ENCODE peak calls at places on chromosomes 2 and 18, in ten cellular contexts. C is CD8-positive, alpha-beta T cell; V is fibroblast of pulmonary artery; S is T-cell; P is GM03348; R is cardiac fibroblast; O is neural progenitor cell; D is heart right ventricle; X is COLO829; E is GM23338. J is an unnamed sample.

GRCh38 chr2:199460808-199461454 is 3.2 kb upstream of the SATB2 start:
- DNase-seq in C (no peak), V (no peak), S (no peak), P (no peak), R (no peak), O (no peak), D (no peak), X (no peak), E (no peak), J (no peak)

GRCh38 chr2:25280066-25280687 is 61.5 kb downstream of the DNMT3A start:
- DNase-seq in C (no peak), V (no peak), S (no peak), P (no peak), R (no peak), O (no peak), D (no peak), X (no peak), E (no peak), J (no peak)

GRCh38 chr2:240579771-240580614 is 6.5 kb upstream of the CAPN10 start:
- DNase-seq in C (peak), V (peak), S (peak), P (peak), R (peak), O (peak), D (peak), X (no peak), E (peak), J (no peak)

GRCh38 chr2:215832791-215833190 is 180.6 kb downstream of the MREG start:
- DNase-seq in C (no peak), V (peak), S (no peak), P (peak), R (peak), O (no peak), D (no peak), X (no peak), E (no peak), J (no peak)

GRCh38 chr2:23803275-23803964 is 123.5 kb downstream of the ATAD2B start:
- DNase-seq in C (no peak), V (peak), S (no peak), P (peak), R (peak), O (no peak), D (no peak), X (no peak), E (no peak), J (no peak)

GRCh38 chr2:121018136-121019057 is 266.6 kb downstream of the TFCP2L1 start:
- DNase-seq in C (no peak), V (peak), S (no peak), P (no peak), R (peak), O (peak), D (peak), X (no peak), E (peak), J (no peak)

GRCh38 chr2:85400951-85401805 is 9.0 kb downstream of the CAPG start:
- DNase-seq in C (no peak), V (no peak), S (no peak), P (no peak), R (no peak), O (no peak), D (no peak), X (no peak), E (no peak), J (no peak)

GRCh38 chr2:238425979-238426567 is 654 bp upstream of the ASB1 start:
- DNase-seq in C (no peak), V (peak), S (no peak), P (peak), R (peak), O (peak), D (no peak), X (peak), E (peak), J (no peak)

GRCh38 chr18:44715841-44716240 is 35.2 kb downstream of the SETBP1 start:
- DNase-seq in C (no peak), V (no peak), S (no peak), P (peak), R (no peak), O (peak), D (no peak), X (no peak), E (no peak), J (no peak)

GRCh38 chr2:52821631-52822030 is 946.0 kb upstream of the CHAC2 start:
- DNase-seq in C (no peak), V (no peak), S (no peak), P (no peak), R (peak), O (no peak), D (no peak), X (no peak), E (peak), J (no peak)

GRCh38 chr18:48913723-48914122 is 37.0 kb downstream of the SMAD7 start:
- DNase-seq in C (no peak), V (no peak), S (no peak), P (no peak), R (no peak), O (no peak), D (no peak), X (no peak), E (no peak), J (no peak)

GRCh38 chr2:3823748-3824147 is 120.4 kb downstream of the DCDC2C start:
- DNase-seq in C (no peak), V (peak), S (no peak), P (no peak), R (no peak), O (no peak), D (no peak), X (no peak), E (no peak), J (no peak)

GRCh38 chr2:68282814-68283812 is 30.8 kb upstream of the PPP3R1 start:
- DNase-seq in C (peak), V (peak), S (no peak), P (peak), R (peak), O (peak), D (no peak), X (peak), E (peak), J (no peak)

GRCh38 chr2:95051636-95052035 is 26.1 kb downstream of the MAL start:
- DNase-seq in C (no peak), V (no peak), S (no peak), P (no peak), R (no peak), O (no peak), D (no peak), X (no peak), E (no peak), J (no peak)

GRCh38 chr2:50840346-50841124 is 191.4 kb downstream of the NRXN1 start:
- DNase-seq in C (no peak), V (no peak), S (no peak), P (no peak), R (no peak), O (no peak), D (no peak), X (no peak), E (no peak), J (no peak)

GRCh38 chr2:143284087-143284675 is 155.0 kb downstream of the ARHGAP15 start:
- DNase-seq in C (peak), V (peak), S (peak), P (peak), R (peak), O (peak), D (no peak), X (peak), E (peak), J (no peak)

GRCh38 chr2:157497603-157498314 is 53.9 kb upstream of the CYTIP start:
- DNase-seq in C (no peak), V (peak), S (no peak), P (peak), R (peak), O (peak), D (no peak), X (peak), E (peak), J (no peak)

GRCh38 chr2:20447437-20448245 is 767 bp downstream of the RHOB start:
- DNase-seq in C (peak), V (peak), S (peak), P (peak), R (peak), O (peak), D (peak), X (no peak), E (peak), J (no peak)

GRCh38 chr18:14961991-14962390 is 214.0 kb downstream of the ANKRD30B start:
- DNase-seq in C (no peak), V (no peak), S (no peak), P (no peak), R (no peak), O (no peak), D (no peak), X (peak), E (no peak), J (no peak)

GRCh38 chr18:60027397-60027796 is 127.6 kb downstream of the PMAIP1 start:
- DNase-seq in C (no peak), V (no peak), S (no peak), P (no peak), R (no peak), O (no peak), D (no peak), X (peak), E (no peak), J (peak)

GRCh38 chr2:203340791-203341487 is 12.7 kb downstream of the ABI2 start:
- DNase-seq in C (no peak), V (peak), S (no peak), P (peak), R (peak), O (peak), D (no peak), X (peak), E (peak), J (peak)

GRCh38 chr18:12282436-12283039 is 25.5 kb upstream of the TUBB6 start:
- DNase-seq in C (no peak), V (peak), S (no peak), P (peak), R (peak), O (no peak), D (no peak), X (no peak), E (no peak), J (peak)

GRCh38 chr2:208929489-208929864 is 494.4 kb upstream of the MAP2 start:
- DNase-seq in C (no peak), V (no peak), S (no peak), P (no peak), R (no peak), O (no peak), D (no peak), X (peak), E (no peak), J (no peak)

J was measured in foreskin melanocyte.